ENCODE peak calls at places on chromosome 11, in five cellular contexts. One of them, this sample, is unnamed.

GRCh38 chr11:65496304-65497140 is 2.3 kb upstream of the MALAT1 start:
- DNase-seq in substantia nigra: no peak
- DNase-seq in ELR: peak
- DNase-seq in NCI-H1417: peak
- DNase-seq in germinal center: no peak
- DNase-seq in this sample: peak

GRCh38 chr11:108494182-108494581 is 4.0 kb downstream of the POGLUT3 start:
- DNase-seq in substantia nigra: no peak
- DNase-seq in ELR: no peak
- DNase-seq in germinal center: no peak
- DNase-seq in NCI-H1417: peak
- DNase-seq in this sample: no peak

GRCh38 chr11:37449146-37449545 is 851.1 kb upstream of the RAG2 start:
- DNase-seq in substantia nigra: no peak
- DNase-seq in NCI-H1417: no peak
- DNase-seq in germinal center: no peak
- DNase-seq in ELR: peak
- DNase-seq in this sample: peak

GRCh38 chr11:7635137-7635536 is 38.2 kb downstream of the CYB5R2 start:
- DNase-seq in NCI-H1417: no peak
- DNase-seq in germinal center: no peak
- DNase-seq in ELR: no peak
- DNase-seq in substantia nigra: peak
- DNase-seq in this sample: no peak

GRCh38 chr11:106077609-106078517 is at the start of gene AASDHPPT:
- DNase-seq in germinal center: no peak
- DNase-seq in ELR: peak
- DNase-seq in NCI-H1417: peak
- DNase-seq in substantia nigra: no peak
- DNase-seq in this sample: peak

GRCh38 chr11:119376197-119376847 is 5.2 kb downstream of the USP2 start:
- DNase-seq in ELR: no peak
- DNase-seq in substantia nigra: peak
- DNase-seq in germinal center: no peak
- DNase-seq in NCI-H1417: peak
- DNase-seq in this sample: peak

GRCh38 chr11:3222003-3222855 is 3.6 kb upstream of the MRGPRG start:
- DNase-seq in NCI-H1417: no peak
- DNase-seq in ELR: no peak
- DNase-seq in substantia nigra: no peak
- DNase-seq in germinal center: no peak
- DNase-seq in this sample: no peak

GRCh38 chr11:112596324-112596723 is 335.7 kb upstream of the PLET1 start:
- DNase-seq in ELR: no peak
- DNase-seq in germinal center: no peak
- DNase-seq in substantia nigra: no peak
- DNase-seq in NCI-H1417: no peak
- DNase-seq in this sample: no peak

GRCh38 chr11:10654211-10655150 is 39.1 kb downstream of the IRAG1 start:
- DNase-seq in substantia nigra: no peak
- DNase-seq in ELR: peak
- DNase-seq in NCI-H1417: no peak
- DNase-seq in germinal center: peak
- DNase-seq in this sample: peak

GRCh38 chr11:2789791-2790580 is 90.2 kb upstream of the KCNQ1OT1 start:
- DNase-seq in substantia nigra: no peak
- DNase-seq in ELR: no peak
- DNase-seq in NCI-H1417: no peak
- DNase-seq in germinal center: no peak
- DNase-seq in this sample: no peak

GRCh38 chr11:8610532-8611116 is 16.6 kb upstream of the STK33 start:
- DNase-seq in substantia nigra: no peak
- DNase-seq in NCI-H1417: peak
- DNase-seq in germinal center: no peak
- DNase-seq in ELR: no peak
- DNase-seq in this sample: no peak

GRCh38 chr11:65793144-65793581 is 6.3 kb downstream of the OVOL1 start:
- DNase-seq in germinal center: no peak
- DNase-seq in NCI-H1417: peak
- DNase-seq in substantia nigra: no peak
- DNase-seq in ELR: no peak
- DNase-seq in this sample: peak

GRCh38 chr11:117239295-117239694 is 6.8 kb downstream of the RNF214 start:
- DNase-seq in germinal center: no peak
- DNase-seq in NCI-H1417: no peak
- DNase-seq in substantia nigra: no peak
- DNase-seq in ELR: peak
- DNase-seq in this sample: peak

GRCh38 chr11:66970808-66971442 is 4.2 kb upstream of the C11orf86 start:
- DNase-seq in NCI-H1417: no peak
- DNase-seq in germinal center: no peak
- DNase-seq in ELR: peak
- DNase-seq in substantia nigra: no peak
- DNase-seq in this sample: peak

GRCh38 chr11:19083166-19083565 is 22.6 kb upstream of the MRGPRX2 start:
- DNase-seq in NCI-H1417: no peak
- DNase-seq in substantia nigra: no peak
- DNase-seq in germinal center: no peak
- DNase-seq in ELR: no peak
- DNase-seq in this sample: no peak

GRCh38 chr11:45045692-45046471 is 95.2 kb upstream of the TP53I11 start:
- DNase-seq in ELR: peak
- DNase-seq in NCI-H1417: peak
- DNase-seq in substantia nigra: no peak
- DNase-seq in germinal center: no peak
- DNase-seq in this sample: peak

GRCh38 chr11:116725434-116726221 is 47.2 kb downstream of the BUD13 start:
- DNase-seq in substantia nigra: no peak
- DNase-seq in ELR: peak
- DNase-seq in germinal center: no peak
- DNase-seq in NCI-H1417: no peak
- DNase-seq in this sample: no peak

GRCh38 chr11:93487032-93487483 is 56.1 kb downstream of the SMCO4 start:
- DNase-seq in NCI-H1417: peak
- DNase-seq in ELR: no peak
- DNase-seq in substantia nigra: no peak
- DNase-seq in germinal center: no peak
- DNase-seq in this sample: no peak

GRCh38 chr11:44711772-44712608 is 14.8 kb upstream of the TSPAN18 start:
- DNase-seq in substantia nigra: no peak
- DNase-seq in NCI-H1417: peak
- DNase-seq in germinal center: no peak
- DNase-seq in ELR: no peak
- DNase-seq in this sample: no peak